ENCODE peak calls at places on chromosomes 16 and 17, in six cellular contexts. K is neuronal stem cell, Z is PC-9, X is upper lobe of right lung, N is IMR-90, S is Peyer's patch. P is an unnamed sample.
A peak's percentile ranks its signal among the peaks of the same experiment; 100 is the strongest.

GRCh38 chr17:59839646-59840328 is 53.0 kb downstream of the TUBD1 start:
- DNase-seq in K (no peak), Z (no peak), X (no peak), N (no peak), S (peak; percentile 32), P (no peak)

GRCh38 chr16:3580271-3580670 is 3.1 kb upstream of the NLRC3 start:
- DNase-seq in K (no peak), Z (no peak), X (no peak), N (no peak), S (no peak), P (no peak)

GRCh38 chr16:16005725-16006124 is 56.3 kb downstream of the ABCC1 start:
- DNase-seq in K (no peak), Z (no peak), X (no peak), N (no peak), S (no peak), P (no peak)

GRCh38 chr17:59333845-59334244 is 2.4 kb downstream of the YPEL2 start:
- DNase-seq in K (no peak), Z (no peak), X (no peak), N (no peak), S (no peak), P (no peak)

GRCh38 chr16:17940584-17940983 is 396.0 kb downstream of the NPIPA8 start:
- DNase-seq in K (no peak), Z (no peak), X (no peak), N (no peak), S (no peak), P (no peak)

GRCh38 chr17:51850206-51850605 is 308.3 kb downstream of the CA10 start:
- DNase-seq in K (no peak), Z (no peak), X (no peak), N (no peak), S (no peak), P (no peak)

GRCh38 chr16:50123417-50123816 is 29.7 kb upstream of the TENT4B start:
- DNase-seq in K (no peak), Z (no peak), X (no peak), N (no peak), S (no peak), P (no peak)

GRCh38 chr17:76697702-76698465 is 12.9 kb downstream of the MXRA7 start:
- DNase-seq in K (peak; percentile 70), Z (no peak), X (no peak), N (peak; percentile 60), S (no peak), P (no peak)

GRCh38 chr17:38330941-38331411 is 12.8 kb downstream of the GPR179 start:
- DNase-seq in K (no peak), Z (peak; percentile 14), X (peak; percentile 74), N (no peak), S (no peak), P (no peak)

GRCh38 chr16:11423315-11424117 is 78.3 kb downstream of the RMI2 start:
- DNase-seq in K (no peak), Z (no peak), X (no peak), N (no peak), S (no peak), P (no peak)

GRCh38 chr17:6509921-6510320 is 46.4 kb downstream of the PITPNM3 start:
- DNase-seq in K (no peak), Z (no peak), X (no peak), N (no peak), S (no peak), P (no peak)

GRCh38 chr17:72063262-72063661 is 57.6 kb upstream of the SOX9 start:
- DNase-seq in K (no peak), Z (no peak), X (no peak), N (no peak), S (no peak), P (no peak)

GRCh38 chr17:18257268-18257681 is 1.3 kb downstream of the FLII start:
- DNase-seq in K (no peak), Z (peak; percentile 84), X (no peak), N (no peak), S (no peak), P (no peak)

GRCh38 chr16:2471653-2472487 is 773 bp downstream of the NTN3 start:
- DNase-seq in K (no peak), Z (no peak), X (no peak), N (no peak), S (no peak), P (no peak)

GRCh38 chr16:2473425-2473926 is 1.5 kb upstream of the TBC1D24 start:
- DNase-seq in K (no peak), Z (peak; percentile 43), X (no peak), N (no peak), S (no peak), P (no peak)

GRCh38 chr16:2473999-2474876 is 689 bp upstream of the TBC1D24 start:
- DNase-seq in K (no peak), Z (peak; percentile 50), X (peak; percentile 81), N (peak; percentile 27), S (peak; percentile 71), P (no peak)

GRCh38 chr16:2472488-2472864 is 1.4 kb downstream of the NTN3 start:
- DNase-seq in K (no peak), Z (no peak), X (no peak), N (no peak), S (no peak), P (no peak)

GRCh38 chr16:2472885-2473284 is 1.8 kb downstream of the NTN3 start:
- DNase-seq in K (no peak), Z (peak; percentile 49), X (no peak), N (no peak), S (no peak), P (no peak)
- H3K27ac ChIP-seq in K (no peak overlapping the region), Z (no peak overlapping the region), X (no peak overlapping the region), N (no peak overlapping the region), S (no peak overlapping the region), P (no peak overlapping the region)

DNA sequence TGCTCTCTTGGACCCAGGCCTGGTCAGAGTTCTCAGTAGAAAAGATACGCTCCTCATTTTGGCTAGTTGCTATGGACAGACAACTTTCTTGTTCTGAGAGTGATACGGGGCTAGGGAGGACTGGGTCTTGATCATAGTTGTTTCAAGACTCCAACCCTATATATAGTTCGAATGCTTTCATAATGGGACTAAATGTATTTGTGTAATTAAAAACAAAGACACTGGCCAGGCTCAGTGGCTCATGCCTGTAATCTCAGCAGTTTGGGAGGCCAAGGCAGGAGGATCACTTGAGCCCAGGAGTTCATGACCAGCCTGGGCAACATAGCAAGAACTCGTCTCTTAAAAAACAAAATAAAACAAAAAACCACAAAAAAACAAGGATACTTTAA is 17.7 kb downstream of the SLC7A6 start:
- DNase-seq in K (no peak), Z (no peak), X (no peak), N (no peak), S (no peak), P (no peak)
- H3K27ac ChIP-seq in K (no peak overlapping the region), Z (no peak overlapping the region), X (no peak overlapping the region), N (no peak overlapping the region), S (no peak overlapping the region), P (no peak overlapping the region)

GRCh38 chr17:20203761-20204263 is 194.7 kb downstream of the SPECC1 start:
- DNase-seq in K (no peak), Z (no peak), X (no peak), N (peak; percentile 44), S (no peak), P (no peak)
- H3K27ac ChIP-seq in K (no peak overlapping the region), Z (no peak overlapping the region), X (no peak overlapping the region), N (no peak overlapping the region), S (no peak overlapping the region), P (no peak overlapping the region)

DNA sequence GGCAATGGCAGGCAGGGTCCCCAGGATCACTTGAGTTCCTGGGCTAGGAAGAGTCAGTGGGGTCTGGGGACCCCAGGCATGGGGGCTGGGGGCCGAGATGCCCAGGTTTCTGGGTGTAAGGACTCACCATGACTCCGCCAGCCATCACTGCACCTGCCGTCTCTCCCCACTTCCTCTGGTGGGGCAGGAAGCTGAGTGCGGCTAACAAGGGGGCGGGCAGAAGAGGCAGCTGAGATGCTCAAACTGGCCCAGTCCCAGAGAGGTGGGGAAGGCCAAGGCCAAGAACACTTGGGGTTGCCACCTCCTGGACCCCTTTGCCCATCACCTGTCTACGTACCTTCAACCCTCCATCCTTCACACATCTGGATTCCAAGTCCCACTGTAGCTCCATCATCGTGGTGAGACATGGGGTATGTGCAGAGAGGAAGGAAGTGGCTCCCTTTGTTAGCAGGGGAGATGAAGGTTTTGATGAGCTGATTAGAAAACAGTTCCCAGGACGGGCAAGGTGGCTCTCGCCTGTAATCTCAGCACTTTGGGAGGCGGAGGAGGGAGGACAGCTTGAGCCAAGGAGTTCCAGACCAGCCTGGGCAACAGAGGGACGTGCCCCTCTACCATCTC is at the start of gene SEPTIN1:
- DNase-seq in K (no peak), Z (no peak), X (no peak), N (no peak), S (peak; percentile 88), P (no peak)
- H3K27ac ChIP-seq in K (no peak within 1 kb of the TSS), Z (no peak within 1 kb of the TSS), X (peak within 1 kb of the TSS; percentile 40), N (no peak within 1 kb of the TSS), S (peak within 1 kb of the TSS; percentile 76), P (no peak within 1 kb of the TSS)

P was measured in coronary artery.